ENCODE peak calls at places on chromosomes 7 and 10, in eight cellular contexts. M is transverse colon, U is esophagus muscularis mucosa, F is heart left ventricle, I is tibial nerve, H is Peyer's patch, Z is body of pancreas, S is stomach. G is an unnamed sample.

GRCh38 chr7:157318015-157318706 is 18.6 kb upstream of the DNAJB6 start:
- DNase-seq in M (peak), U (no peak), F (no peak), I (no peak), H (no peak), Z (no peak), S (peak), G (no peak)

GRCh38 chr7:128886391-128887168 is 23.9 kb downstream of the ATP6V1F start:
- DNase-seq in M (no peak), U (no peak), F (no peak), I (no peak), H (no peak), Z (no peak), S (no peak), G (no peak)

GRCh38 chr10:89706011-89706410 is 4.6 kb downstream of the KIF20B start:
- DNase-seq in M (no peak), U (no peak), F (no peak), I (no peak), H (no peak), Z (no peak), S (no peak), G (no peak)

GRCh38 chr7:105636982-105637381 is 55.7 kb upstream of the EFCAB10 start:
- DNase-seq in M (no peak), U (no peak), F (no peak), I (no peak), H (no peak), Z (no peak), S (no peak), G (no peak)

GRCh38 chr7:22730921-22731654 is 4.1 kb downstream of the IL6 start:
- DNase-seq in M (no peak), U (no peak), F (no peak), I (no peak), H (no peak), Z (no peak), S (no peak), G (peak)

GRCh38 chr10:102452672-102453340 is 1.5 kb upstream of the C10orf95 start:
- DNase-seq in M (peak), U (no peak), F (peak), I (peak), H (no peak), Z (no peak), S (no peak), G (peak)

GRCh38 chr7:142323706-142324105 is 65.8 kb upstream of the PRSS58 start:
- DNase-seq in M (peak), U (no peak), F (no peak), I (peak), H (no peak), Z (peak), S (no peak), G (peak)

GRCh38 chr7:128427289-128427891 is 17.6 kb upstream of the IMPDH1 start:
- DNase-seq in M (no peak), U (no peak), F (no peak), I (peak), H (no peak), Z (peak), S (peak), G (no peak)

GRCh38 chr10:63596924-63597323 is 75.7 kb downstream of the REEP3 start:
- DNase-seq in M (no peak), U (no peak), F (no peak), I (no peak), H (no peak), Z (no peak), S (no peak), G (no peak)
- TF ChIP-seq POLR2A in M (no peak), U (no peak), F (no peak), I (no peak), H (no peak), Z (no peak), S (no peak), G (no peak)

GRCh38 chr7:34807548-34808340 is 149.7 kb downstream of the NPSR1 start:
- DNase-seq in M (no peak), U (no peak), F (no peak), I (no peak), H (no peak), Z (no peak), S (no peak), G (no peak)
- TF ChIP-seq POLR2A in M (no peak), U (no peak), F (no peak), I (no peak), H (no peak), Z (no peak), S (no peak), G (no peak)

DNA sequence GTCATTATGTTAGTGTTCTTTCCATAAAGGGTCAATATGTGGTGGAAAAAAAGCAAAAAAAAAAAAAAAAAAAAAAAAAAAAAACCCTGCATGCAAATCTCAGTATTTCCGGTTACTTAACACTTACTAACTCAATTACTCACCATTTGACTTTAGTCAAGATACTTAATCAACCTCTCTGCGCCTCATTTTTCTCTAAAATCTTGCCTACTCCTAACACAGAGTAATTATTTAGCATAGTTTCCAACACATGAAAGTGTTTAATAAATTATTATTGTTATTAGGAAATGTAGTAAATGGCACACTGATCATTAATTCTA is 27.8 kb downstream of the PPP1R3A start:
- DNase-seq in M (no peak), U (no peak), F (no peak), I (no peak), H (no peak), Z (no peak), S (no peak), G (no peak)
- TF ChIP-seq POLR2A in M (no peak), U (no peak), F (no peak), I (no peak), H (no peak), Z (no peak), S (no peak), G (no peak)

GRCh38 chr7:44490351-44491200 is at the start of gene NUDCD3:
- DNase-seq in M (peak), U (peak), F (peak), I (peak), H (peak), Z (peak), S (peak), G (peak)
- TF ChIP-seq POLR2A in M (peak), U (peak), F (peak), I (no peak), H (peak), Z (peak), S (no peak), G (peak)

DNA sequence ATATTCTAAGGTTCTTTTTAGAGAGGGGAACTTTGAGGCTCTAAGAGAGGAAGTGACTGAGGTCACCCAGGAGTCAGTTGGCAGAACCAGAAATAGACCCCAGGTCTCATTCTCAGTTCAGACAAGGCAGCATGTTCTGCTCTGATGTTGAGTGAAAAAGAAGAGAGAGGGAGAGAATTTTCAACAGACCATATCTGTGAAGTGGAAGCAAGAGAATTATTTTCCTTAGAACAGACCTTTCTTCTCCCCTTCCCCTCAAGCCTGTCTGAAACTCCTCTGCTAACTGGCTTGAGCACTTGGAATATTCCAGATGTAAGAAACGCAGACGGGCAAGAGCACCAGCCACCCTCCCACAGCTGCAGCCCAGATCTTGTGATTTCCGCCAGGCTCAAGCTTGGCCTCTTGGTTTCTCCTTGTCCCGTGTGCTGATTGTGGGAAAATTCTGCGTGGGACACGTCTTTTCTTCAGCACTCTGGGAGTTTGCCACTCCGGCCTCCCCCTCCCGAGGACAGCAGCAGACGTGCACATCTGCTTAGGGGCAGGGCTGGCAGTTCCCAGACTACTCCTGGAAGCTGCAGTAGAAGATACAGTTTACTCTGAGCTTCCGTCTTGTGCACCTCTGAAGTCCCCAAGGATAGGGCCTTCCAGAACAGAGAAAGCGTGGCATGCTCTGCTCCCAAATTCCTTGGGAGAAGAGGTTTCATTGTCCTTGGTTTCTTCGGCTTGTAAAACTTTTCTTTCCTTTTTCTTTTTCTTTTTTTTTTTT is 22.7 kb upstream of the IKZF1 start:
- DNase-seq in M (no peak), U (no peak), F (peak), I (no peak), H (no peak), Z (no peak), S (no peak), G (no peak)
- TF ChIP-seq POLR2A in M (no peak), U (no peak), F (no peak), I (no peak), H (no peak), Z (no peak), S (no peak), G (no peak)

GRCh38 chr10:92691042-92691590 is 1.4 kb downstream of the HHEX start:
- DNase-seq in M (no peak), U (peak), F (peak), I (no peak), H (peak), Z (peak), S (no peak), G (no peak)

GRCh38 chr10:92688927-92689662 is 660 bp upstream of the HHEX start:
- DNase-seq in M (peak), U (no peak), F (peak), I (no peak), H (peak), Z (peak), S (peak), G (no peak)

GRCh38 chr10:92690211-92691041 is 671 bp downstream of the HHEX start:
- DNase-seq in M (peak), U (peak), F (peak), I (peak), H (peak), Z (peak), S (peak), G (no peak)

GRCh38 chr10:92688573-92688926 is 1.2 kb upstream of the HHEX start:
- DNase-seq in M (no peak), U (no peak), F (no peak), I (no peak), H (no peak), Z (no peak), S (no peak), G (no peak)

GRCh38 chr10:92689663-92690210 is at the start of gene HHEX:
- DNase-seq in M (peak), U (peak), F (peak), I (no peak), H (peak), Z (peak), S (peak), G (no peak)
- TF ChIP-seq POLR2A in M (no peak), U (no peak), F (peak), I (peak), H (peak), Z (peak), S (no peak), G (no peak)

GRCh38 chr7:6729492-6730342 is 23.0 kb upstream of the ZNF12 start:
- DNase-seq in M (peak), U (peak), F (peak), I (peak), H (peak), Z (peak), S (peak), G (peak)
- TF ChIP-seq POLR2A in M (peak), U (no peak), F (peak), I (no peak), H (no peak), Z (no peak), S (no peak), G (peak)

DNA sequence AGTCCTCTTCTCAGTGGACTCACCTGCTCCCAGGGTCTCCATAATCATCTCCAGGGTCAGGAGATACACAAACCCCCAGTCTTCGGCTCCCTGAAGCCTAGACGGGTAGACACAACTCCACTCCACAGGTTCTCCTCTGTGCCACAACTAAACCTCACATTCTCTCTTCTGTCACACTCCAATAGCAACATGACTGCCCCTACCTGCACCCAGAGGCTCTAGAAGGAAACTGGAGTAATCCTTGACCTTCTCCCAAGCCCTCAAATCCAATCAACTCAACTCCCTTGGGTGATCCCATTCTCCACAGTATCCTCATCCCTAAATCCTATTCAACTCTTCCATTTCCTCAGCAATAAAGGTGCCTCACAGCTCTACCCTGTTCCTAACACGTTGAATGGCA is 16.2 kb downstream of the HNRNPF start:
- DNase-seq in M (no peak), U (no peak), F (no peak), I (no peak), H (no peak), Z (no peak), S (no peak), G (no peak)
- TF ChIP-seq POLR2A in M (no peak), U (no peak), F (no peak), I (no peak), H (no peak), Z (no peak), S (no peak), G (no peak)